ENCODE peak calls at places on chromosomes 7 and 10, in six cellular contexts. One of them, this sample, is unnamed.

GRCh38 chr10:129522041-129522585 is 55.1 kb downstream of the MGMT start:
- DNase-seq in HCT116: no peak
- DNase-seq in HepG2: no peak
- DNase-seq in A549: no peak
- DNase-seq in K562: no peak
- DNase-seq in GM23338: peak
- DNase-seq in this sample: no peak

GRCh38 chr10:128851726-128852125 is 615.3 kb upstream of the MGMT start:
- DNase-seq in HepG2: no peak
- DNase-seq in GM23338: no peak
- DNase-seq in A549: no peak
- DNase-seq in HCT116: no peak
- DNase-seq in K562: no peak
- DNase-seq in this sample: no peak

GRCh38 chr10:16509996-16510395 is 11.7 kb downstream of the C1QL3 start:
- DNase-seq in A549: no peak
- DNase-seq in K562: no peak
- DNase-seq in HepG2: peak
- DNase-seq in GM23338: no peak
- DNase-seq in HCT116: no peak
- DNase-seq in this sample: no peak

GRCh38 chr10:97075961-97076525 is 109.7 kb downstream of the SLIT1 start:
- DNase-seq in HCT116: no peak
- DNase-seq in A549: no peak
- DNase-seq in GM23338: no peak
- DNase-seq in K562: no peak
- DNase-seq in HepG2: no peak
- DNase-seq in this sample: no peak

GRCh38 chr7:38330048-38330447 is 56.6 kb upstream of the TARP start:
- DNase-seq in HCT116: no peak
- DNase-seq in GM23338: no peak
- DNase-seq in HepG2: no peak
- DNase-seq in A549: no peak
- DNase-seq in K562: no peak
- DNase-seq in this sample: no peak

GRCh38 chr7:41481353-41481752 is 221.5 kb downstream of the INHBA start:
- DNase-seq in HCT116: no peak
- DNase-seq in A549: no peak
- DNase-seq in K562: no peak
- DNase-seq in GM23338: no peak
- DNase-seq in HepG2: no peak
- DNase-seq in this sample: no peak

GRCh38 chr7:139075871-139076686 is 33.4 kb downstream of the ZC3HAV1 start:
- DNase-seq in K562: no peak
- DNase-seq in HepG2: peak
- DNase-seq in GM23338: no peak
- DNase-seq in HCT116: no peak
- DNase-seq in A549: no peak
- DNase-seq in this sample: no peak

GRCh38 chr10:91887075-91887899 is 22.0 kb downstream of the FGFBP3 start:
- DNase-seq in GM23338: peak
- DNase-seq in HCT116: no peak
- DNase-seq in A549: peak
- DNase-seq in K562: no peak
- DNase-seq in HepG2: peak
- DNase-seq in this sample: no peak

GRCh38 chr10:53123311-53123710 is 350.7 kb upstream of the MBL2 start:
- DNase-seq in A549: no peak
- DNase-seq in HCT116: no peak
- DNase-seq in K562: no peak
- DNase-seq in HepG2: no peak
- DNase-seq in GM23338: no peak
- DNase-seq in this sample: no peak

GRCh38 chr10:44362866-44363711 is 21.8 kb downstream of the CXCL12 start:
- DNase-seq in HCT116: no peak
- DNase-seq in GM23338: peak
- DNase-seq in HepG2: no peak
- DNase-seq in K562: no peak
- DNase-seq in A549: no peak
- DNase-seq in this sample: no peak

GRCh38 chr10:29533696-29534285 is 101.0 kb downstream of the SVIL start:
- DNase-seq in HCT116: no peak
- DNase-seq in A549: peak
- DNase-seq in GM23338: no peak
- DNase-seq in HepG2: no peak
- DNase-seq in K562: no peak
- DNase-seq in this sample: no peak

GRCh38 chr10:63707254-63707910 is 186.2 kb downstream of the REEP3 start:
- DNase-seq in K562: peak
- DNase-seq in HCT116: peak
- DNase-seq in HepG2: peak
- DNase-seq in A549: peak
- DNase-seq in GM23338: no peak
- DNase-seq in this sample: peak

GRCh38 chr7:152399344-152399743 is 36.5 kb downstream of the KMT2C start:
- DNase-seq in HCT116: no peak
- DNase-seq in HepG2: no peak
- DNase-seq in K562: no peak
- DNase-seq in GM23338: no peak
- DNase-seq in A549: no peak
- DNase-seq in this sample: no peak

GRCh38 chr10:101485207-101485606 is 102.8 kb downstream of the POLL start:
- DNase-seq in HCT116: no peak
- DNase-seq in K562: no peak
- DNase-seq in GM23338: no peak
- DNase-seq in HepG2: no peak
- DNase-seq in A549: no peak
- DNase-seq in this sample: no peak

GRCh38 chr10:118504044-118504944 is 91.2 kb downstream of the PRLHR start:
- DNase-seq in A549: peak
- DNase-seq in HCT116: peak
- DNase-seq in GM23338: peak
- DNase-seq in K562: peak
- DNase-seq in HepG2: no peak
- DNase-seq in this sample: peak

GRCh38 chr7:137804819-137805218 is 42.0 kb downstream of the DGKI start:
- DNase-seq in HepG2: no peak
- DNase-seq in K562: no peak
- DNase-seq in HCT116: no peak
- DNase-seq in A549: no peak
- DNase-seq in GM23338: no peak
- DNase-seq in this sample: no peak

GRCh38 chr7:129146237-129146979 is 1.9 kb downstream of the TSPAN33 start:
- DNase-seq in K562: no peak
- DNase-seq in GM23338: no peak
- DNase-seq in HepG2: no peak
- DNase-seq in HCT116: no peak
- DNase-seq in A549: no peak
- DNase-seq in this sample: no peak

GRCh38 chr7:148104924-148105323 is 485.6 kb upstream of the C7orf33 start:
- DNase-seq in A549: no peak
- DNase-seq in GM23338: no peak
- DNase-seq in K562: no peak
- DNase-seq in HepG2: no peak
- DNase-seq in HCT116: no peak
- DNase-seq in this sample: no peak

GRCh38 chr7:1562611-1563051 is 6.6 kb upstream of the TMEM184A start:
- DNase-seq in A549: no peak
- DNase-seq in HepG2: no peak
- DNase-seq in GM23338: no peak
- DNase-seq in K562: no peak
- DNase-seq in HCT116: no peak
- DNase-seq in this sample: no peak

GRCh38 chr7:87934699-87935372 is 785 bp downstream of the ADAM22 start:
- DNase-seq in HepG2: no peak
- DNase-seq in HCT116: no peak
- DNase-seq in A549: peak
- DNase-seq in GM23338: peak
- DNase-seq in K562: no peak
- DNase-seq in this sample: no peak

GRCh38 chr7:149569025-149569725 is 71.6 kb upstream of the ZNF746 start:
- DNase-seq in HCT116: no peak
- DNase-seq in HepG2: no peak
- DNase-seq in GM23338: peak
- DNase-seq in A549: no peak
- DNase-seq in K562: no peak
- DNase-seq in this sample: no peak

GRCh38 chr10:128026620-128027281 is 99.5 kb downstream of the MKI67 start:
- DNase-seq in HepG2: no peak
- DNase-seq in HCT116: no peak
- DNase-seq in K562: no peak
- DNase-seq in A549: no peak
- DNase-seq in GM23338: no peak
- DNase-seq in this sample: no peak

GRCh38 chr7:42161723-42162122 is 75.3 kb downstream of the GLI3 start:
- DNase-seq in GM23338: no peak
- DNase-seq in K562: no peak
- DNase-seq in HepG2: no peak
- DNase-seq in A549: no peak
- DNase-seq in HCT116: no peak
- DNase-seq in this sample: no peak

GRCh38 chr7:152435384-152436278 is at the start of gene KMT2C:
- DNase-seq in K562: peak
- DNase-seq in HCT116: no peak
- DNase-seq in A549: peak
- DNase-seq in HepG2: no peak
- DNase-seq in GM23338: peak
- DNase-seq in this sample: no peak

GRCh38 chr10:132186488-132187413 is at the start of gene DPYSL4:
- DNase-seq in GM23338: peak
- DNase-seq in K562: peak
- DNase-seq in HCT116: no peak
- DNase-seq in HepG2: no peak
- DNase-seq in A549: no peak
- DNase-seq in this sample: no peak

GRCh38 chr7:8290645-8291308 is 28.8 kb upstream of the ICA1 start:
- DNase-seq in HepG2: no peak
- DNase-seq in K562: no peak
- DNase-seq in A549: no peak
- DNase-seq in HCT116: no peak
- DNase-seq in GM23338: peak
- DNase-seq in this sample: no peak
- TF ChIP-seq REST in HepG2: no peak
- TF ChIP-seq REST in K562: no peak
- TF ChIP-seq REST in A549: no peak
- TF ChIP-seq REST in HCT116: no peak
- TF ChIP-seq REST in GM23338: no peak
- TF ChIP-seq REST in this sample: no peak

DNA sequence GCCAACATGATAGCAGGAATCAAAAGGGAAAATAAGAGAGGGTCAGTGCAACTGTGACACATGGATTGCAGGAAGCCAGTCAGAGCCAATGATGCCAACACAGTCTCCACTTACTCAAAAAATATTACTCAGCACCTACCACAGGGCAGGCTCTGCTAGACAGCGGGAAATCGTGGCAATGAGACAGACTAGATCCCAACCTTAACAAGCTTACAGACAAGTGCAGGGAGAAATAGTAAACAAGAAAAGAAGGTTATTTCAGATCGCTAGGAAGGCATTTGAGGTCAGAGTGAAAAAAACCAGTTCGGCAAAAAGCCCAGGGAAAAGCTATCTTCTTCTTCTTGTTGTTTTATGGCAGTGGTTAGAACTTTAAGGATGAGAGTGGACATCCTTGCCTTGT is 45.2 kb upstream of the NPFFR1 start:
- DNase-seq in A549: no peak
- DNase-seq in HepG2: no peak
- DNase-seq in GM23338: no peak
- DNase-seq in K562: no peak
- DNase-seq in HCT116: no peak
- DNase-seq in this sample: no peak
- TF ChIP-seq REST in A549: no peak
- TF ChIP-seq REST in HepG2: no peak
- TF ChIP-seq REST in GM23338: no peak
- TF ChIP-seq REST in K562: no peak
- TF ChIP-seq REST in HCT116: no peak
- TF ChIP-seq REST in this sample: no peak

GRCh38 chr10:35090162-35090954 is at the start of gene CUL2:
- DNase-seq in HCT116: peak
- DNase-seq in HepG2: peak
- DNase-seq in GM23338: peak
- DNase-seq in A549: peak
- DNase-seq in K562: peak
- DNase-seq in this sample: peak

GRCh38 chr10:35092851-35093250 is 2.7 kb upstream of the CUL2 start:
- DNase-seq in HCT116: no peak
- DNase-seq in HepG2: no peak
- DNase-seq in GM23338: no peak
- DNase-seq in K562: no peak
- DNase-seq in A549: peak
- DNase-seq in this sample: peak

GRCh38 chr10:35096312-35096711 is 6.2 kb upstream of the CUL2 start:
- DNase-seq in GM23338: no peak
- DNase-seq in HepG2: no peak
- DNase-seq in A549: no peak
- DNase-seq in HCT116: no peak
- DNase-seq in K562: no peak
- DNase-seq in this sample: no peak

GRCh38 chr10:35089641-35090161 is 440 bp downstream of the CUL2 start:
- DNase-seq in HCT116: no peak
- DNase-seq in GM23338: peak
- DNase-seq in A549: no peak
- DNase-seq in HepG2: no peak
- DNase-seq in K562: peak
- DNase-seq in this sample: peak

DNA sequence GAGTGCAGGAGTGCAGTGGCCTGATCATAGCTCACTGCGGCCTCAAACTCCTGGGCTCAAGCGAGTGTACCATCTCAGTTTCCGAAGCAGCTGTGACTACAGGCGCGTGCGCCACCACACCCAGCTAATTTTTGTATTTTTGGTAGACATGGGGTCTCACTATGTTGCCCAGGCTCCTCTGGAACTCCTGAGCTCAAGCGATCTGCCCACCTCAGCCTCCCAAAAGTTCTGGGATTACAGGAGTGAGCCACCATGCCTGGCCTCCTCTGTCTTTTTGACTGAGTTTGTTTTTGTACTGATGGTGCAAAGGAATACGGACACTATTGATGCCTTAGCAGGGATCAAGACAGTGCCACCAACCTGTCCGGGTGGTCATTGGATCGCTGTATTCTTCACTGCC is 1.9 kb upstream of the CUL2 start:
- DNase-seq in HCT116: no peak
- DNase-seq in A549: no peak
- DNase-seq in GM23338: no peak
- DNase-seq in HepG2: no peak
- DNase-seq in K562: no peak
- DNase-seq in this sample: no peak
- TF ChIP-seq REST in HCT116: no peak
- TF ChIP-seq REST in A549: no peak
- TF ChIP-seq REST in GM23338: no peak
- TF ChIP-seq REST in HepG2: no peak
- TF ChIP-seq REST in K562: no peak
- TF ChIP-seq REST in this sample: no peak

DNA sequence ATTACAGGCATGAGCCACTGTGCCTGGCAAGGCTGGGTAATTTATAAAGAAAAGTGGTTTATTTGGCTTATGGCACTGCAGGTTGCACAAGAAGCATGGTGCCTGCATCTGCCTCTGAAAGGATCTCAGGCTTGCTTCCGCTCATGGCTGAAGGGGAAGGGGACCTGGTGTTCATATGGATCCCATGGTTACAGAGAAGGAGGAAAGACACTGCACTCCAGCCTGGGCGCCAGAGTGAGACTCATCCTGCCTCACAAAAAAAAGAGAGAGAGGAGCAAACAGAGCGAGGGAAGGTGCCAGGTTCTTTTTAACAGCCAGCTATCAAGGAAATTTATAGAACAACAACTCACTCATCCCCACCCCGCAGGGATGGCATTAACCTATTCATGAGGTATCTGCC is 36.2 kb downstream of the HIP1 start:
- DNase-seq in HepG2: no peak
- DNase-seq in HCT116: no peak
- DNase-seq in A549: no peak
- DNase-seq in GM23338: peak
- DNase-seq in K562: no peak
- DNase-seq in this sample: no peak
- TF ChIP-seq REST in HepG2: no peak
- TF ChIP-seq REST in HCT116: no peak
- TF ChIP-seq REST in A549: no peak
- TF ChIP-seq REST in GM23338: no peak
- TF ChIP-seq REST in K562: no peak
- TF ChIP-seq REST in this sample: no peak

This sample was measured in HL-60.